ENCODE peak calls at places on chromosomes 5 and 9, in six cellular contexts. N is A549, H is H1, F is SK-N-SH, E is K562, G is GM12878. V is an unnamed sample.

GRCh38 chr5:373710-374602 is 52.4 kb downstream of the AHRR start:
- DNase-seq in N (no peak), G (no peak), F (peak), E (peak), H (peak), V (no peak)

GRCh38 chr9:127204771-127205470 is 59.7 kb upstream of the GARNL3 start:
- DNase-seq in N (peak), F (peak), H (no peak), E (peak), G (no peak), V (peak)

GRCh38 chr5:149141957-149142851 is 911 bp downstream of the ABLIM3 start:
- DNase-seq in N (no peak), E (no peak), F (peak), H (no peak), G (no peak), V (no peak)

GRCh38 chr5:153372433-153373167 is 117.9 kb upstream of the GRIA1 start:
- DNase-seq in N (no peak), E (no peak), F (no peak), G (no peak), H (no peak), V (no peak)

GRCh38 chr5:59487838-59488729 is 405.4 kb downstream of the PDE4D start:
- DNase-seq in F (no peak), G (no peak), N (peak), H (no peak), E (no peak), V (no peak)

GRCh38 chr5:95667678-95668077 is 15.1 kb downstream of the SPATA9 start:
- DNase-seq in G (no peak), E (no peak), N (no peak), H (no peak), F (no peak), V (no peak)

GRCh38 chr5:178336889-178337785 is 104.5 kb upstream of the PHYKPL start:
- DNase-seq in G (no peak), N (no peak), H (peak), F (peak), E (no peak), V (no peak)

GRCh38 chr9:3760031-3760430 is 234.2 kb upstream of the RFX3 start:
- DNase-seq in H (no peak), F (no peak), E (no peak), N (peak), G (no peak), V (no peak)

GRCh38 chr9:128001411-128002298 is 20.9 kb upstream of the EEIG1 start:
- DNase-seq in F (peak), N (peak), H (peak), G (no peak), E (peak), V (no peak)

GRCh38 chr5:173472164-173472563 is 143.9 kb upstream of the STC2 start:
- DNase-seq in G (no peak), F (no peak), N (peak), E (no peak), H (no peak), V (peak)

GRCh38 chr9:83219154-83219923 is 156.4 kb upstream of the RASEF start:
- DNase-seq in H (peak), E (no peak), F (peak), G (no peak), N (peak), V (peak)

GRCh38 chr5:157020002-157020401 is 38.9 kb downstream of the HAVCR1 start:
- DNase-seq in G (no peak), E (no peak), F (no peak), N (no peak), H (no peak), V (no peak)

GRCh38 chr9:127053057-127053821 is 69.2 kb downstream of the ANGPTL2 start:
- DNase-seq in G (no peak), F (no peak), E (no peak), N (no peak), H (peak), V (no peak)

GRCh38 chr9:128047231-128047630 is 19.9 kb downstream of the NAIF1 start:
- DNase-seq in E (no peak), H (no peak), G (no peak), N (no peak), F (no peak), V (no peak)

GRCh38 chr5:154442801-154443200 is 3.0 kb upstream of the SAP30L start:
- DNase-seq in E (no peak), N (no peak), F (no peak), H (no peak), G (no peak), V (no peak)

GRCh38 chr9:111969061-111969460 is 72.4 kb downstream of the UGCG start:
- DNase-seq in N (peak), E (no peak), F (no peak), H (no peak), G (peak), V (no peak)

GRCh38 chr5:149310947-149311675 is 34.2 kb upstream of the GRPEL2 start:
- DNase-seq in N (peak), G (no peak), F (no peak), H (no peak), E (no peak), V (no peak)

GRCh38 chr9:137646341-137646740 is 27.5 kb downstream of the EHMT1 start:
- DNase-seq in G (no peak), N (no peak), H (no peak), F (no peak), E (no peak), V (no peak)

GRCh38 chr9:73548201-73548600 is 396.5 kb downstream of the ANXA1 start:
- DNase-seq in G (no peak), H (no peak), F (no peak), N (no peak), E (no peak), V (no peak)

GRCh38 chr5:14937277-14937676 is 65.7 kb upstream of the ANKH start:
- DNase-seq in G (no peak), F (no peak), H (no peak), E (no peak), N (no peak), V (no peak)

GRCh38 chr5:130871346-130872086 is 293.5 kb downstream of the HINT1 start:
- DNase-seq in F (peak), H (peak), N (peak), E (peak), G (no peak), V (peak)

GRCh38 chr5:130868186-130868821 is 296.8 kb downstream of the HINT1 start:
- DNase-seq in G (no peak), H (no peak), E (no peak), F (no peak), N (no peak), V (no peak)
- TF ChIP-seq RFX5 in G (no peak), H (no peak), E (no peak), F (no peak), N (no peak), V (no peak)

GRCh38 chr5:2761921-2762488 is 10.5 kb upstream of the IRX2 start:
- DNase-seq in N (no peak), G (no peak), H (no peak), F (no peak), E (no peak), V (no peak)
- TF ChIP-seq MAX in N (no peak), G (no peak), H (no peak), F (no peak), E (no peak), V (no peak)

GRCh38 chr9:123541441-123541840 is 185.4 kb downstream of the CRB2 start:
- DNase-seq in N (no peak), G (no peak), F (no peak), E (no peak), H (no peak), V (no peak)
- TF ChIP-seq RFX5 in N (no peak), G (no peak), F (no peak), E (no peak), H (no peak), V (no peak)

DNA sequence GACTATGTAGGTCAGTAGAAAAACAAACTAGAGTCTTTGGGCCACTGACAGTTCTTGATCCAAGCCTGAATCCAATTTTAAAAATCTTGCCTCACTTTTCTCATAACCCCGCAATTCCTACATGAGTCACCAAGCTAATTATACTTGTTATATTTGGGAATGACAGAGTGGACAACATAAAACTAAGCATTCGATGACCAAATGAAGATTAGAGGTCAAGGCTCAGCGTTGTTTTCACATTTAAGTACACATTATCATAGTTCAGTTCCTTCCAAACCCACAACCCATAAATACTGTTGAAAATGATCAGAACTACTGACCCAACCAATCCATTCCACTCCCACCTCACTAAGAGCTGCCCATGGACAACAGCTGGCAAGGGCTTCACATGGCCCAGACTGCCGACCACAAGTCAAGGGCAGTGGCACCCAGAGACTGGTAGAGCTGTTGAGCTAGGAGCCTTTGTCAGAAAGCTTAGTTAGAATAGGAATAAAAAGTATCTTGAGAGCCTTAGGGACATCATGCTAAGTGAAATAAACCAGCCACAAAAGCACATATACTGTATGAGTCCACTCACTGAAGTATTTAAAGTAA is 64.2 kb downstream of the MYO10 start:
- DNase-seq in G (no peak), H (no peak), N (no peak), F (no peak), E (no peak), V (no peak)
- TF ChIP-seq MAX in G (no peak), H (no peak), N (no peak), F (no peak), E (no peak), V (no peak)